ENCODE peak calls at places on chromosomes 3 and 15, in nine cellular contexts. One of them, this sample, is unnamed.

GRCh38 chr15:56249080-56249479 is 5.4 kb upstream of the RFX7 start:
- DNase-seq in retina: no peak
- DNase-seq in transverse colon: peak; percentile 13
- DNase-seq in activated naive CD4-positive, alpha-beta T cell: no peak
- DNase-seq in activated T-cell treated with anti-CD3 and anti-CD28 coated beads for 48 hours: no peak
- DNase-seq in H54: no peak
- DNase-seq in omental fat pad: no peak
- DNase-seq in spleen: no peak
- DNase-seq in GM03348: peak; percentile 50
- DNase-seq in this sample: peak; percentile 35

GRCh38 chr3:43998374-43998840 is 243.3 kb upstream of the TOPAZ1 start:
- DNase-seq in H54: no peak
- DNase-seq in activated naive CD4-positive, alpha-beta T cell: no peak
- DNase-seq in spleen: no peak
- DNase-seq in omental fat pad: no peak
- DNase-seq in activated T-cell treated with anti-CD3 and anti-CD28 coated beads for 48 hours: no peak
- DNase-seq in GM03348: peak; percentile 39
- DNase-seq in retina: peak; percentile 84
- DNase-seq in transverse colon: no peak
- DNase-seq in this sample: no peak

GRCh38 chr3:156530969-156531368 is 23.9 kb downstream of the SSR3 start:
- DNase-seq in spleen: no peak
- DNase-seq in activated T-cell treated with anti-CD3 and anti-CD28 coated beads for 48 hours: no peak
- DNase-seq in omental fat pad: no peak
- DNase-seq in GM03348: no peak
- DNase-seq in transverse colon: no peak
- DNase-seq in activated naive CD4-positive, alpha-beta T cell: no peak
- DNase-seq in retina: no peak
- DNase-seq in H54: no peak
- DNase-seq in this sample: no peak

GRCh38 chr15:25057574-25057973 is 102.8 kb downstream of the SNRPN start:
- DNase-seq in activated naive CD4-positive, alpha-beta T cell: no peak
- DNase-seq in spleen: peak; percentile 31
- DNase-seq in transverse colon: no peak
- DNase-seq in omental fat pad: no peak
- DNase-seq in retina: no peak
- DNase-seq in GM03348: no peak
- DNase-seq in H54: no peak
- DNase-seq in activated T-cell treated with anti-CD3 and anti-CD28 coated beads for 48 hours: no peak
- DNase-seq in this sample: no peak

GRCh38 chr3:79052054-79052681 is 715.6 kb downstream of the ROBO1 start:
- DNase-seq in GM03348: no peak
- DNase-seq in activated naive CD4-positive, alpha-beta T cell: no peak
- DNase-seq in transverse colon: no peak
- DNase-seq in spleen: no peak
- DNase-seq in activated T-cell treated with anti-CD3 and anti-CD28 coated beads for 48 hours: no peak
- DNase-seq in retina: no peak
- DNase-seq in omental fat pad: no peak
- DNase-seq in H54: no peak
- DNase-seq in this sample: no peak

GRCh38 chr15:28082891-28083688 is 16.0 kb downstream of the OCA2 start:
- DNase-seq in activated T-cell treated with anti-CD3 and anti-CD28 coated beads for 48 hours: no peak
- DNase-seq in activated naive CD4-positive, alpha-beta T cell: no peak
- DNase-seq in spleen: no peak
- DNase-seq in transverse colon: peak; percentile 50
- DNase-seq in H54: no peak
- DNase-seq in omental fat pad: no peak
- DNase-seq in GM03348: no peak
- DNase-seq in retina: no peak
- DNase-seq in this sample: no peak

GRCh38 chr15:31280037-31280830 is 46.4 kb upstream of the KLF13 start:
- DNase-seq in retina: peak; percentile 87
- DNase-seq in GM03348: no peak
- DNase-seq in activated T-cell treated with anti-CD3 and anti-CD28 coated beads for 48 hours: no peak
- DNase-seq in omental fat pad: peak; percentile 20
- DNase-seq in spleen: peak; percentile 61
- DNase-seq in activated naive CD4-positive, alpha-beta T cell: no peak
- DNase-seq in H54: no peak
- DNase-seq in transverse colon: peak; percentile 14
- DNase-seq in this sample: no peak

GRCh38 chr15:52790166-52790708 is at the start of gene ONECUT1:
- DNase-seq in H54: peak; percentile 78
- DNase-seq in GM03348: peak; percentile 95
- DNase-seq in activated T-cell treated with anti-CD3 and anti-CD28 coated beads for 48 hours: peak; percentile 63
- DNase-seq in omental fat pad: no peak
- DNase-seq in spleen: peak; percentile 82
- DNase-seq in transverse colon: peak; percentile 50
- DNase-seq in retina: peak; percentile 94
- DNase-seq in activated naive CD4-positive, alpha-beta T cell: no peak
- DNase-seq in this sample: peak; percentile 46

GRCh38 chr15:41865490-41866055 is 26.9 kb downstream of the PLA2G4B start:
- DNase-seq in omental fat pad: no peak
- DNase-seq in retina: no peak
- DNase-seq in activated T-cell treated with anti-CD3 and anti-CD28 coated beads for 48 hours: no peak
- DNase-seq in activated naive CD4-positive, alpha-beta T cell: no peak
- DNase-seq in transverse colon: no peak
- DNase-seq in GM03348: no peak
- DNase-seq in spleen: no peak
- DNase-seq in H54: no peak
- DNase-seq in this sample: no peak

GRCh38 chr3:71725279-71725991 is at the start of gene EIF4E3:
- DNase-seq in activated naive CD4-positive, alpha-beta T cell: peak; percentile 12
- DNase-seq in GM03348: peak; percentile 94
- DNase-seq in omental fat pad: no peak
- DNase-seq in retina: peak; percentile 85
- DNase-seq in H54: peak; percentile 67
- DNase-seq in spleen: peak; percentile 91
- DNase-seq in transverse colon: peak; percentile 42
- DNase-seq in activated T-cell treated with anti-CD3 and anti-CD28 coated beads for 48 hours: peak; percentile 48
- DNase-seq in this sample: peak; percentile 73

GRCh38 chr3:115930922-115931321 is 307.6 kb downstream of the GAP43 start:
- DNase-seq in GM03348: no peak
- DNase-seq in transverse colon: no peak
- DNase-seq in omental fat pad: no peak
- DNase-seq in H54: no peak
- DNase-seq in activated T-cell treated with anti-CD3 and anti-CD28 coated beads for 48 hours: no peak
- DNase-seq in activated naive CD4-positive, alpha-beta T cell: no peak
- DNase-seq in spleen: no peak
- DNase-seq in retina: no peak
- DNase-seq in this sample: no peak

GRCh38 chr15:36827824-36828223 is 248.4 kb downstream of the CDIN1 start:
- DNase-seq in transverse colon: no peak
- DNase-seq in omental fat pad: no peak
- DNase-seq in spleen: no peak
- DNase-seq in H54: no peak
- DNase-seq in retina: no peak
- DNase-seq in GM03348: no peak
- DNase-seq in activated naive CD4-positive, alpha-beta T cell: no peak
- DNase-seq in activated T-cell treated with anti-CD3 and anti-CD28 coated beads for 48 hours: no peak
- DNase-seq in this sample: no peak

GRCh38 chr3:72496055-72496690 is 352.1 kb downstream of the SHQ1 start:
- DNase-seq in activated T-cell treated with anti-CD3 and anti-CD28 coated beads for 48 hours: no peak
- DNase-seq in GM03348: no peak
- DNase-seq in omental fat pad: no peak
- DNase-seq in activated naive CD4-positive, alpha-beta T cell: no peak
- DNase-seq in retina: no peak
- DNase-seq in H54: no peak
- DNase-seq in transverse colon: no peak
- DNase-seq in spleen: no peak
- DNase-seq in this sample: no peak

GRCh38 chr3:108088697-108089096 is 2.1 kb downstream of the CD47 start:
- DNase-seq in transverse colon: no peak
- DNase-seq in activated T-cell treated with anti-CD3 and anti-CD28 coated beads for 48 hours: no peak
- DNase-seq in activated naive CD4-positive, alpha-beta T cell: no peak
- DNase-seq in omental fat pad: no peak
- DNase-seq in H54: no peak
- DNase-seq in GM03348: no peak
- DNase-seq in spleen: no peak
- DNase-seq in retina: no peak
- DNase-seq in this sample: no peak

GRCh38 chr3:132843851-132844565 is 121.8 kb upstream of the NPHP3 start:
- DNase-seq in GM03348: no peak
- DNase-seq in activated naive CD4-positive, alpha-beta T cell: no peak
- DNase-seq in omental fat pad: no peak
- DNase-seq in retina: no peak
- DNase-seq in transverse colon: no peak
- DNase-seq in activated T-cell treated with anti-CD3 and anti-CD28 coated beads for 48 hours: no peak
- DNase-seq in spleen: no peak
- DNase-seq in H54: no peak
- DNase-seq in this sample: no peak

GRCh38 chr15:67244966-67245478 is 9.4 kb downstream of the AAGAB start:
- DNase-seq in spleen: no peak
- DNase-seq in GM03348: peak; percentile 20
- DNase-seq in retina: no peak
- DNase-seq in activated T-cell treated with anti-CD3 and anti-CD28 coated beads for 48 hours: no peak
- DNase-seq in H54: no peak
- DNase-seq in omental fat pad: no peak
- DNase-seq in transverse colon: no peak
- DNase-seq in activated naive CD4-positive, alpha-beta T cell: no peak
- DNase-seq in this sample: no peak